ENCODE peak calls at places on chromosome 4, in eight cellular contexts. A is dorsolateral prefrontal cortex, T is B cell, E is foreskin fibroblast, L is glutamatergic neuron, J is neural progenitor cell, R is HFF-Myc, D is AG09319. I is an unnamed sample.
A peak's percentile ranks its signal among the peaks of the same experiment; 100 is the strongest.

GRCh38 chr4:165184220-165184619 is 23.1 kb upstream of the KLHL2 start:
- DNase-seq in A (no peak), T (no peak), E (no peak), L (no peak), J (no peak), R (no peak), D (no peak), I (no peak)

GRCh38 chr4:149549911-149550310 is 265.7 kb downstream of the IQCM start:
- DNase-seq in A (no peak), T (no peak), E (no peak), L (peak; percentile 16), J (peak; percentile 38), R (no peak), D (no peak), I (no peak)

GRCh38 chr4:98577956-98578355 is 80.5 kb downstream of the TSPAN5 start:
- DNase-seq in A (no peak), T (no peak), E (no peak), L (no peak), J (no peak), R (no peak), D (no peak), I (no peak)

GRCh38 chr4:67292045-67292444 is 253.3 kb downstream of the CENPC start:
- DNase-seq in A (no peak), T (no peak), E (no peak), L (no peak), J (no peak), R (no peak), D (no peak), I (no peak)

GRCh38 chr4:114401483-114401882 is 197.1 kb upstream of the UGT8 start:
- DNase-seq in A (no peak), T (no peak), E (no peak), L (no peak), J (no peak), R (no peak), D (no peak), I (no peak)

GRCh38 chr4:118557298-118557851 is 127.8 kb upstream of the METTL14 start:
- DNase-seq in A (no peak), T (no peak), E (peak; percentile 65), L (no peak), J (peak; percentile 1), R (peak; percentile 49), D (no peak), I (no peak)

GRCh38 chr4:86595426-86595805 is 1.3 kb downstream of the PTPN13 start:
- DNase-seq in A (no peak), T (no peak), E (peak; percentile 17), L (no peak), J (peak; percentile 36), R (no peak), D (no peak), I (no peak)

GRCh38 chr4:26896636-26897035 is 36.0 kb downstream of the STIM2 start:
- DNase-seq in A (no peak), T (no peak), E (peak; percentile 6), L (no peak), J (no peak), R (no peak), D (no peak), I (no peak)

GRCh38 chr4:93396274-93396673 is 432.3 kb upstream of the ATOH1 start:
- DNase-seq in A (no peak), T (no peak), E (peak; percentile 70), L (no peak), J (no peak), R (no peak), D (peak; percentile 35), I (no peak)

GRCh38 chr4:39256436-39256835 is 74.1 kb downstream of the WDR19 start:
- DNase-seq in A (no peak), T (no peak), E (peak; percentile 9), L (no peak), J (no peak), R (no peak), D (no peak), I (no peak)

GRCh38 chr4:145956288-145956890 is 17.8 kb upstream of the ZNF827 start:
- DNase-seq in A (no peak), T (peak; percentile 37), E (no peak), L (peak; percentile 33), J (peak; percentile 60), R (no peak), D (no peak), I (no peak)

GRCh38 chr4:87811977-87812376 is 12.6 kb downstream of the IBSP start:
- DNase-seq in A (no peak), T (no peak), E (no peak), L (no peak), J (no peak), R (no peak), D (no peak), I (no peak)

GRCh38 chr4:52890401-52890791 is 28.3 kb downstream of the RASL11B start:
- DNase-seq in A (no peak), T (no peak), E (no peak), L (no peak), J (no peak), R (no peak), D (no peak), I (no peak)

GRCh38 chr4:48665555-48666186 is 114.4 kb downstream of the FRYL start:
- DNase-seq in A (no peak), T (no peak), E (no peak), L (no peak), J (no peak), R (no peak), D (no peak), I (no peak)
- TF ChIP-seq CTCF in A (no peak), T (no peak), E (no peak), L (no peak), J (no peak), R (no peak), D (no peak), I (no peak)

GRCh38 chr4:109977854-109978501 is 65.3 kb downstream of the EGF start:
- DNase-seq in A (no peak), T (no peak), E (peak; percentile 11), L (no peak), J (peak; percentile 38), R (no peak), D (no peak), I (no peak)
- TF ChIP-seq CTCF in A (peak; percentile 76), T (peak; percentile 69), E (peak; percentile 55), L (peak; percentile 61), J (peak; percentile 76), R (peak; percentile 45), D (peak; percentile 64), I (peak; percentile 87)

DNA sequence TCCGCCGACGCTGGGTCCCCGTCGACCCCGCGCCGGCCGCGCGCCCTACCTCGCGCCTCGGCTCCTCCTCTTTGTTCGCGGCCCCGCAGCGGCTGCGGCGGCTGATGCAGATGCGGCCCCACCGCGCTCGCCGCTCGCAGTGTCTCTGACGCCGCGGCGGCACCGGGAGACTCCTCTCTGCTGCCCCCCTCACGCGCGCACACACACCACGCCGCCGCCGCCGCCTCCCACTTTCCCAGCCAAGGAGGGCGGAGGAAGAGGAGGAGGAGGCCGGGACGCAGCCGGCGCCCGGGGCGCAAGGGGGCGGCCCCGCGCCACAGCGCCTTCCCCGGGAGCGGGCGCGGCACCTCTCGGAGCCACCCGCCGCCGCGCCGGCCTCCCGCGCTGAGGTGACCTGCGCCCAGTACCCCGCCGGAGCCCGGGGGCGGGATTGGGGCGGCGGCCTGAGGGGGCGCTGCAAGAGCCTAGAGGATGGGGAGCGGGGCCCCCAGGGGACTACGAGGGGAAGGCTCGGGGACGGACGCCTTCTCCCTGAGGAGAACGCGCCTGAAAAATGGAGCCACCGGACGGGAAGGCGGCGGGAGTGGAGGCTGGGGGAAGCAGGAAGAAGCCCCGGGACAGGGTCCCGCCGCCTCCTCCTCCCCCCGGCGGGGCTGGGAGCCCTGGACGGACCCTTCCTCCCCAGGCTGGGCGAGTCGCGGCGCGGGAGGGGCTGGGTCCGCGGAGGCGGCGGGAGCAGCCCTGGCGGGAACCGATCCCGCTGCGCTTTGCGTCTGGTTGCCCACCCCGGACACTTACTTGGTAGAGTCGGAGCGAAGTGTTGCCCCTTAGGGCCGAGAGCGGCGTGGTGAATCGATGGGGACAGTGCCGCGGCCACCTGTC is at the start of gene SH3RF1:
- DNase-seq in A (peak; percentile 74), T (peak; percentile 82), E (peak; percentile 92), L (peak; percentile 85), J (peak; percentile 92), R (no peak), D (peak; percentile 79), I (peak; percentile 84)
- TF ChIP-seq CTCF in A (peak; percentile 33), T (peak; percentile 37), E (no peak), L (no peak), J (peak; percentile 55), R (peak; percentile 7), D (no peak), I (peak; percentile 60)

GRCh38 chr4:78032446-78032845 is 24.7 kb upstream of the FRAS1 start:
- DNase-seq in A (no peak), T (no peak), E (no peak), L (no peak), J (no peak), R (peak; percentile 27), D (no peak), I (no peak)
- TF ChIP-seq CTCF in A (no peak), T (no peak), E (no peak), L (no peak), J (no peak), R (no peak), D (no peak), I (no peak)

GRCh38 chr4:111630705-111631104 is 514.5 kb upstream of the FAM241A start:
- DNase-seq in A (no peak), T (no peak), E (no peak), L (no peak), J (peak; percentile 43), R (no peak), D (no peak), I (no peak)
- TF ChIP-seq CTCF in A (peak; percentile 64), T (no peak), E (peak; percentile 24), L (no peak), J (peak; percentile 61), R (peak; percentile 25), D (peak; percentile 38), I (peak; percentile 74)

GRCh38 chr4:24734511-24734910 is 60.9 kb upstream of the SOD3 start:
- DNase-seq in A (no peak), T (no peak), E (no peak), L (no peak), J (no peak), R (no peak), D (no peak), I (no peak)

GRCh38 chr4:24741915-24742314 is 53.5 kb upstream of the SOD3 start:
- DNase-seq in A (no peak), T (no peak), E (no peak), L (no peak), J (no peak), R (no peak), D (no peak), I (no peak)

GRCh38 chr4:24731448-24731847 is 63.9 kb upstream of the SOD3 start:
- DNase-seq in A (no peak), T (no peak), E (no peak), L (no peak), J (no peak), R (no peak), D (no peak), I (no peak)

GRCh38 chr4:24730256-24731001 is 64.9 kb upstream of the SOD3 start:
- DNase-seq in A (peak; percentile 66), T (no peak), E (peak; percentile 64), L (no peak), J (no peak), R (no peak), D (peak; percentile 62), I (no peak)

GRCh38 chr4:24736066-24736465 is 59.3 kb upstream of the SOD3 start:
- DNase-seq in A (no peak), T (no peak), E (peak; percentile 13), L (no peak), J (peak; percentile 34), R (no peak), D (no peak), I (no peak)
- TF ChIP-seq CTCF in A (no peak), T (no peak), E (peak; percentile 34), L (no peak), J (peak; percentile 44), R (peak; percentile 49), D (peak; percentile 17), I (peak; percentile 48)